ENCODE peak calls at places on chromosome 1, in ten cellular contexts. K is aorta; J is mammary epithelial cell; Q is mesenchymal stem cell; F is pancreas; C is naive thymus-derived CD4-positive, alpha-beta T cell; T is PC-3; D is effector memory CD4-positive, alpha-beta T cell; P is PC-9; N is upper lobe of right lung. G is an unnamed sample. For H3K4me1, the result is how much of the 10 kb centered on the place peaks cover.

GRCh38 chr1:22132517-22133235 is 10.2 kb downstream of the WNT4 start:
- DNase-seq in K (peak), J (peak), Q (no peak), F (no peak), C (no peak), T (peak), D (no peak), P (no peak), N (no peak), G (no peak)

GRCh38 chr1:229556551-229556950 is 2.0 kb downstream of the ABCB10 start:
- DNase-seq in K (no peak), J (no peak), Q (peak), F (no peak), C (no peak), T (no peak), D (no peak), P (no peak), N (no peak), G (peak)

GRCh38 chr1:156816561-156817328 is at the start of gene SH2D2A:
- DNase-seq in K (peak), J (peak), Q (no peak), F (no peak), C (peak), T (peak), D (peak), P (peak), N (peak), G (no peak)

GRCh38 chr1:34650800-34651199 is 104.0 kb upstream of the GJB5 start:
- DNase-seq in K (no peak), J (no peak), Q (no peak), F (no peak), C (no peak), T (no peak), D (no peak), P (no peak), N (no peak), G (no peak)

GRCh38 chr1:65146908-65147423 is 1.0 kb upstream of the AK4 start:
- DNase-seq in K (no peak), J (peak), Q (peak), F (no peak), C (no peak), T (peak), D (no peak), P (no peak), N (no peak), G (no peak)

GRCh38 chr1:100882622-100883186 is 11.9 kb downstream of the EXTL2 start:
- DNase-seq in K (no peak), J (no peak), Q (no peak), F (no peak), C (no peak), T (no peak), D (no peak), P (no peak), N (no peak), G (no peak)

GRCh38 chr1:150615346-150616201 is 13.8 kb downstream of the ENSA start:
- DNase-seq in K (no peak), J (no peak), Q (peak), F (no peak), C (no peak), T (peak), D (peak), P (no peak), N (no peak), G (no peak)

GRCh38 chr1:163720294-163720693 is 398.5 kb downstream of the NUF2 start:
- DNase-seq in K (no peak), J (no peak), Q (no peak), F (no peak), C (no peak), T (no peak), D (no peak), P (no peak), N (no peak), G (no peak)

GRCh38 chr1:145751491-145752021 is 32.3 kb downstream of the CD160 start:
- DNase-seq in K (no peak), J (peak), Q (peak), F (no peak), C (no peak), T (peak), D (no peak), P (no peak), N (no peak), G (no peak)

GRCh38 chr1:23792151-23792945 is 1.4 kb downstream of the LYPLA2 start:
- DNase-seq in K (no peak), J (no peak), Q (no peak), F (no peak), C (no peak), T (no peak), D (no peak), P (no peak), N (peak), G (no peak)

DNA sequence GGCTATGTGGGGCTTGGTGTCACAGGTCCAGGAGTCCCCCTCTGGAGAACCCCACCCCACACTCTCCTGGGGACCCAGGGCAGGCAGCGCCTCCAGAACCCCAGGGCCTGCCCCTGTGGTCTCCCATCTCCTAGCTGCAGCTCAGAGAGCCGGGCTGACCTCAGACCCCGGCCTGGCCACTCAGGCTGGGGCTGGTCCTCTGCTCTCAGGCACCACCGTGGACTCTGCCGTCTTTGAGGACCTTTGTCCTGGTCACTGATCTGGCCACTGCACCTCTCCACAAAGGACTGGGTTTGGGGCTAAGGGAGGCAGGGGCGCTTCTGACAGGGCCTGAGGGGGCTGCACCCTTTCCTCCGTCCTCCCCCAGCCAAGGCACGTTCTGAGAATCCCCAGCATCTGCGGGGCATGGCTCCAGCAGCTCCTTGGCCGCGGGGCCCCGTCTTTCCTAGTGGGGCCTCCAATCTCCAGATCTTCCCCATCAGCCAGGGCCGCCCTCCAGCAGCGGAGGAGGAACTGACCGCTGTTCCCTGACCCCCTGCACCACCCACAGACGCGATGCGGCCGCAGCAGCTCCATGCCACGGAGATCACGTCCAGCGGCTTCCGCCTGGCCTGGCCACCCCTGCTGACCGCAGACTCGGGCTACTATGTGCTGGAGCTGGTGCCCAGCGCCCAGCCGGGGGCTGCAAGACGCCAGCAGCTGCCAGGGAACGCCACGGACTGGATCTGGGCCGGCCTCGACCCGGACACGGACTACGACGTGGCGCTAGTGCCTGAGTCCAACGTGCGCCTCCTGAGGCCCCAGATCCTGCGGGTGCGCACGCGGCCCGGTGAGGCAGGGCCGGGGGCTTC is 3.3 kb downstream of the VWA1 start:
- DNase-seq in K (peak), J (no peak), Q (no peak), F (no peak), C (no peak), T (no peak), D (no peak), P (no peak), N (no peak), G (no peak)
- H3K4me1 ChIP-seq in K (under half), J (under half), Q (half or more), F (under half), C (under half), T (under half), D (under half), P (under half), N (under half), G (under half)

DNA sequence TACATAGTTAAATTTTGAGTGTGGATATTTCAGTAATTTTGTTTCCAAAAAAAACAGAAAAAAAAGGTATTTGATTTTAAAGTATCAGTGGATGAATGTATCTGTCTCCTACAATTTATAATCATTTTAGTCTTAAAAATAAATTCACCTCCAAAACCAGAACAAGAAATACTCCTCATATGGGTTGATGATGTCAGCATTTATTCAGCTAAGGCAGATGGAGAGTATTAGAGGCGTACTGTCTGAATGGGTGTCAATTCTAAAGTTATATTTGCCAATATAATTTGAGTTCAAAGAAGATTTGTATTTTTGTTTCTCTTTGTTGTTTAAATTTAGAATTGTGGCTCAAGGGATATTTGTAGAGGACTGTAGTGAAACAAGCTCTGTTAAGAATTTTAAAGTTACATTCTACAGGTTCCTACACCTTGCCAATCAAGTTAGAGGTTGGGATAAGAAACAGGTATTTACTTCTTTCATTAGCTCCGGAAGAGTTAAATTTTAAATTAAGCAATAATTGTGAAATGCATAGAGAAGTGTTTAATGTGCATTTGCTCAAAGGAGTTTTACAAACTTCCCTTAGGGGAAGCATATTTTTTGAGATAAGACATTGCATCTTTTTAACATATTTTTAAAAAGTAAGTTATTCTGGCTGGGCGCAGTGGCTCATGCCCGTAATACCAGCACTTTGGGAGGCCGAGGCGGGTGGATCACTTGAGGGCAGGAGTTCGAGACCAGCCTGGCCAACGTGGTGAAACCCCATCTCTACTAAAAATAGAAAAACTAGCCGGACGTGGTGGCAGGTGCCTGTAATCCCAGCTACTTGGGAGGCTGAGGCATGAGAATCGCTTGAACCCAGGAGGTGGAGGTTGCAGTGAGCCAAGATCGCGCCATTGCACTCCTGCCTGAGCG is 1.2 kb downstream of the PLA2G4A start:
- DNase-seq in K (no peak), J (no peak), Q (no peak), F (no peak), C (peak), T (no peak), D (no peak), P (no peak), N (peak), G (peak)
- H3K4me3 ChIP-seq in K (no peak), J (peak), Q (no peak), F (no peak), C (no peak), T (peak), D (no peak), P (peak), N (peak), G (peak)

DNA sequence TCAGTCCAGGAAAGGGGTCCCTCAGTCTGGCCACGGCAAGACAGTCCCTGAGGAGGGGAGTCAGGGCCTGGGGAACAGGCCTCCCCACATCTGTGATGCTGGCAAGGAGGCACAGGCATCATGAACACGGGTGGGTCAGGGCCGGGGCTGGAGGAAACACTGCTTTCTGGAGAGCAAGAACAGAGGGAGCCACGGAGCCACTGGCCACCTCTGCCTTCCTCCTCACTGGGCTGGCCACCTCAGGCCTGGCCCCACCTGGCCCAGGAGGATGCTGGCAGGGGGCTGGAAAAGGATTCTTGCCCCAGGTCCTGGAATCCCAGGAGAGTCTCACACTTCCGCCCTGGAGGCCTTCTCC is 15.7 kb downstream of the BLACAT1 start:
- DNase-seq in K (no peak), J (no peak), Q (no peak), F (no peak), C (no peak), T (no peak), D (no peak), P (no peak), N (no peak), G (no peak)
- H3K4me1 ChIP-seq in K (under half), J (under half), Q (under half), F (under half), C (under half), T (under half), D (under half), P (under half), N (under half), G (under half)

GRCh38 chr1:94247146-94248094 is 10.0 kb upstream of the ARHGAP29 start:
- DNase-seq in K (peak), J (peak), Q (peak), F (peak), C (no peak), T (peak), D (no peak), P (peak), N (peak), G (peak)

GRCh38 chr1:94244816-94245215 is 7.4 kb upstream of the ARHGAP29 start:
- DNase-seq in K (no peak), J (no peak), Q (no peak), F (no peak), C (no peak), T (peak), D (no peak), P (peak), N (no peak), G (no peak)

GRCh38 chr1:94246692-94247145 is 9.3 kb upstream of the ARHGAP29 start:
- DNase-seq in K (no peak), J (no peak), Q (no peak), F (no peak), C (no peak), T (peak), D (no peak), P (peak), N (no peak), G (no peak)

GRCh38 chr1:94243665-94244064 is 6.3 kb upstream of the ARHGAP29 start:
- DNase-seq in K (no peak), J (no peak), Q (no peak), F (no peak), C (no peak), T (no peak), D (no peak), P (no peak), N (no peak), G (no peak)

GRCh38 chr1:94245747-94246438 is 8.5 kb upstream of the ARHGAP29 start:
- DNase-seq in K (no peak), J (no peak), Q (no peak), F (no peak), C (no peak), T (peak), D (no peak), P (no peak), N (no peak), G (no peak)
- H3K4me3 ChIP-seq in K (no peak), J (peak), Q (no peak), F (no peak), C (no peak), T (peak), D (no peak), P (peak), N (peak), G (no peak)

GRCh38 chr1:184941094-184941733 is 33.1 kb downstream of the NIBAN1 start:
- DNase-seq in K (no peak), J (no peak), Q (no peak), F (no peak), C (no peak), T (no peak), D (no peak), P (no peak), N (no peak), G (no peak)
- H3K4me1 ChIP-seq in K (under half), J (under half), Q (under half), F (under half), C (under half), T (under half), D (under half), P (under half), N (under half), G (under half)